ENCODE peak calls at places on chromosomes 5 and 9, in nine cellular contexts. R is mammary epithelial cell, D is kidney, K is fibroblast of lung, H is PC-3, X is GM12878, A is MM.1S, B is H9, F is adipocyte. N is an unnamed sample.

GRCh38 chr9:4301302-4301701 is 1.4 kb upstream of the GLIS3 start:
- DNase-seq in R (peak), D (no peak), K (peak), H (peak), X (no peak), A (no peak), B (no peak), F (peak), N (no peak)

GRCh38 chr5:174166231-174167079 is 120.9 kb downstream of the NSG2 start:
- DNase-seq in R (no peak), D (no peak), K (no peak), H (no peak), X (no peak), A (no peak), B (no peak), F (no peak), N (no peak)

GRCh38 chr9:91991621-91992435 is 41.8 kb upstream of the ROR2 start:
- DNase-seq in R (no peak), D (no peak), K (peak), H (no peak), X (no peak), A (no peak), B (no peak), F (peak), N (no peak)

GRCh38 chr5:56335212-56335611 is 102.1 kb upstream of the ANKRD55 start:
- DNase-seq in R (no peak), D (no peak), K (no peak), H (no peak), X (no peak), A (no peak), B (no peak), F (no peak), N (no peak)

GRCh38 chr5:116484645-116485044 is 90.0 kb downstream of the SEMA6A start:
- DNase-seq in R (no peak), D (no peak), K (no peak), H (no peak), X (no peak), A (no peak), B (no peak), F (no peak), N (no peak)

GRCh38 chr5:76688836-76689235 is 27.1 kb upstream of the F2R start:
- DNase-seq in R (no peak), D (no peak), K (peak), H (peak), X (no peak), A (no peak), B (no peak), F (no peak), N (no peak)

GRCh38 chr9:37412431-37413151 is 9.9 kb upstream of the GRHPR start:
- DNase-seq in R (peak), D (no peak), K (no peak), H (no peak), X (no peak), A (no peak), B (peak), F (peak), N (no peak)

GRCh38 chr5:134371834-134372340 is 518 bp downstream of the UBE2B start:
- DNase-seq in R (peak), D (peak), K (peak), H (peak), X (no peak), A (peak), B (peak), F (peak), N (peak)

GRCh38 chr9:19634881-19635280 is 154.0 kb downstream of the SLC24A2 start:
- DNase-seq in R (no peak), D (no peak), K (no peak), H (no peak), X (no peak), A (no peak), B (no peak), F (no peak), N (peak)

GRCh38 chr5:83464261-83464660 is 7.3 kb upstream of the VCAN start:
- DNase-seq in R (no peak), D (no peak), K (no peak), H (no peak), X (no peak), A (no peak), B (no peak), F (no peak), N (no peak)

GRCh38 chr5:94422819-94423218 is 195.6 kb downstream of the KIAA0825 start:
- DNase-seq in R (peak), D (no peak), K (peak), H (peak), X (no peak), A (no peak), B (no peak), F (no peak), N (no peak)

GRCh38 chr9:23538060-23538387 is 288.0 kb downstream of the ELAVL2 start:
- DNase-seq in R (no peak), D (no peak), K (no peak), H (no peak), X (no peak), A (no peak), B (no peak), F (no peak), N (no peak)

GRCh38 chr9:93600504-93600903 is 24.1 kb downstream of the PHF2 start:
- DNase-seq in R (no peak), D (no peak), K (no peak), H (no peak), X (no peak), A (no peak), B (peak), F (no peak), N (no peak)

DNA sequence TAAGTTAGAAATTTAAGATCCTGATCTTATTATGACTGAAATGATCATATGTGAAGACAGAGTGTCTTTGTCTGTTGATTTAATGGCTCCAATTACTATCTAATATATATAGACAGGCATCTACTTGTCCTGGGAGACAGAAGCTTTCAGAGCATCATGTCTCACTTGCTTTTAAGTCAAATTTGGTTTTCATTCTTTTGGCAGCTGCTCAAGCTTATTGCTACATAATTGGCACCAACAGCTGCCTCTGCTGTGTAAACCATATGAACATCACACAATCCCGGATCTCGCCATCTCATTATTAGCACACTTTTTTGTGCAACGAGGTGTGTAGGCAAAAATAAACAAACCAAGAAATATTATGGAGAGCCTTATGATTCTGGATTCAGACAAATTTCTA is 1717.9 kb downstream of the EFNA5 start:
- DNase-seq in R (no peak), D (no peak), K (peak), H (no peak), X (no peak), A (no peak), B (no peak), F (peak), N (peak)
- H3K9ac ChIP-seq in R (no peak), D (no peak), K (no peak), H (no peak), X (no peak), A (no peak), B (no peak), F (no peak), N (no peak)

DNA sequence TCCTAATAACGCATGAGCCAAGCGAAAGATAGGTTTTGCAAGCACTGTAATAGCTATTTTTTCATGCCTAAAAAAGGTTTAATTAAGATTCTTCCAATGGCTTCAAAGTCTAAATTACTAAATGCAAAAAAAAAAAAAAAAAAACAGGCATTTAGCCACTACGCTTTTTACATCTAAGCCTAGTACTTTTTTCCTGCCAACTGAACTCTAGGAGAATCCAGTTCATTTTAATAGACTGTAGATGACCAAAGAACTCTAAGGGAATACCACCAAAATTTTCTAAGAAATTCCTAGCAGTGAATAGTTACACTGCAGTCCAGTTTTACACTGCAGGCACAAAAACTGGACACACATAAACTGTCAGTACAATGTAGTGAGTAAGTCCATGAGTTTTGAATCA is 9.8 kb downstream of the DIAPH1 start:
- DNase-seq in R (no peak), D (no peak), K (no peak), H (no peak), X (no peak), A (no peak), B (no peak), F (no peak), N (no peak)
- H3K9ac ChIP-seq in R (no peak), D (peak), K (no peak), H (no peak), X (no peak), A (no peak), B (no peak), F (no peak), N (no peak)

GRCh38 chr9:99259231-99259918 is 37.3 kb downstream of the SEC61B start:
- DNase-seq in R (no peak), D (peak), K (peak), H (no peak), X (no peak), A (peak), B (peak), F (peak), N (no peak)
- H3K9ac ChIP-seq in R (no peak), D (peak), K (no peak), H (no peak), X (peak), A (peak), B (no peak), F (peak), N (no peak)

DNA sequence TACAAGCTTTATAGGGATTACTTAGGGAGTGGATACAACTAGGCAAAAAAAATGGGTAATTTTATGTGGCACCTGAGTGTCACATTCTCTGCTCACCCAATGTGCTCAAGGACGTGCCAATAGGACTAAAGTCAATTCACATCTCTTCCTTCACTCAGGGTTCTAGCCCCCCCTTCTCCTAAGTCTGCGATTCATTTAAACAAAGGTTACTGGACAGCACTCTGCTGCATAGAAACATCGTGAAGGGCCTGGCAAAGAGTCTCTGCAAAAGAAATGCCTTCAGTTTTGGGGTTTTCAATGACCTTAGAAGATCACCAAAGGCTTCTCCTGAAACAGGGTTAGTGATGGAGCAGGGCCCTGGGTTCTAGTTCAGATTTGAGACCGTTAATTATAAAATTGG is 142.3 kb downstream of the TSSK1B start:
- DNase-seq in R (no peak), D (no peak), K (peak), H (no peak), X (no peak), A (peak), B (no peak), F (no peak), N (no peak)
- H3K9ac ChIP-seq in R (no peak), D (peak), K (no peak), H (no peak), X (no peak), A (peak), B (no peak), F (no peak), N (no peak)

GRCh38 chr9:125416517-125416916 is 154.9 kb downstream of the GAPVD1 start:
- DNase-seq in R (no peak), D (no peak), K (no peak), H (no peak), X (no peak), A (no peak), B (no peak), F (no peak), N (no peak)

GRCh38 chr9:125412166-125412565 is 150.5 kb downstream of the GAPVD1 start:
- DNase-seq in R (no peak), D (no peak), K (no peak), H (no peak), X (no peak), A (no peak), B (no peak), F (no peak), N (no peak)

GRCh38 chr9:125411171-125411756 is 149.6 kb downstream of the GAPVD1 start:
- DNase-seq in R (no peak), D (no peak), K (no peak), H (no peak), X (no peak), A (no peak), B (no peak), F (no peak), N (no peak)

GRCh38 chr9:125415583-125416443 is 154.2 kb downstream of the GAPVD1 start:
- DNase-seq in R (no peak), D (no peak), K (peak), H (no peak), X (no peak), A (no peak), B (no peak), F (no peak), N (no peak)

GRCh38 chr9:125413579-125413978 is 152.0 kb downstream of the GAPVD1 start:
- DNase-seq in R (no peak), D (no peak), K (no peak), H (no peak), X (no peak), A (no peak), B (no peak), F (no peak), N (no peak)
- H3K9ac ChIP-seq in R (no peak), D (no peak), K (no peak), H (no peak), X (no peak), A (no peak), B (no peak), F (no peak), N (no peak)

GRCh38 chr5:114839360-114839759 is 330.3 kb downstream of the TRIM36 start:
- DNase-seq in R (no peak), D (peak), K (no peak), H (no peak), X (no peak), A (no peak), B (peak), F (no peak), N (no peak)

GRCh38 chr5:114838937-114839336 is 330.8 kb downstream of the TRIM36 start:
- DNase-seq in R (no peak), D (peak), K (no peak), H (no peak), X (no peak), A (no peak), B (no peak), F (no peak), N (no peak)
- H3K9ac ChIP-seq in R (no peak), D (no peak), K (no peak), H (no peak), X (no peak), A (no peak), B (no peak), F (no peak), N (no peak)

GRCh38 chr9:128898845-128899565 is 17.1 kb downstream of the LRRC8A start:
- DNase-seq in R (no peak), D (no peak), K (no peak), H (no peak), X (no peak), A (no peak), B (no peak), F (no peak), N (no peak)
- H3K9ac ChIP-seq in R (peak), D (no peak), K (no peak), H (no peak), X (no peak), A (no peak), B (no peak), F (no peak), N (no peak)

GRCh38 chr9:137582286-137582860 is 3.6 kb upstream of the DPH7 start:
- DNase-seq in R (no peak), D (peak), K (peak), H (no peak), X (no peak), A (no peak), B (peak), F (no peak), N (peak)
- H3K9ac ChIP-seq in R (no peak), D (no peak), K (no peak), H (no peak), X (no peak), A (no peak), B (no peak), F (no peak), N (no peak)

DNA sequence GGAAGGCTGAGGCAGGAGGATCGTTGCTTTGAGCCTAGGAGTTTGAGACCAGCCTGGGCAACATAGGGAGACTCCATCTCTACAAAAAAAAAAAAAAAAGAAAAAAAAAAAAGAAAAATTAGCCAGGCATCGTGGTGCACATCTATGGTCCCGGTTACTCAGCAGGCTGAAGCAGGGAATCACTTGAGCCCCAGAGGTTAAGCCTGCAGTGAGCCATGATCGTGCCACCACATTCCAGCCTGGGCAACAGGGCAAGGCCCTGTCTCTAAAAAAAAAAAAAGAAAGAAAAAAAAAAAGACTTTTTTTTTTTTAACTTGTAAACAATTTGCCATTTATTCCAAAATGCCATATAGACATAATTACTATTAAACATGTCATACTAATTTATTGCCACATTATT is 64.5 kb downstream of the SERINC5 start:
- DNase-seq in R (no peak), D (no peak), K (no peak), H (no peak), X (no peak), A (no peak), B (no peak), F (no peak), N (no peak)
- H3K9ac ChIP-seq in R (no peak), D (no peak), K (no peak), H (no peak), X (no peak), A (no peak), B (no peak), F (no peak), N (no peak)

GRCh38 chr9:99056876-99057664 is 47.8 kb upstream of the TGFBR1 start:
- DNase-seq in R (peak), D (no peak), K (peak), H (peak), X (no peak), A (peak), B (no peak), F (peak), N (no peak)
- H3K9ac ChIP-seq in R (peak), D (no peak), K (no peak), H (peak), X (no peak), A (no peak), B (no peak), F (no peak), N (no peak)

N was measured in SK-N-SH.